ENCODE peak calls at places on chromosomes 4 and X, in eight cellular contexts. K is activated T-cell treated with anti-CD3 and anti-CD28 coated beads for 1 hour; W is stimulated activated CD8-positive, alpha-beta memory T cell treated with anti-CD3 and anti-CD28 coated beads, Interleukin-4, amount 100 ng/mL, for 4 hours; O is DMS153; M is T-helper 9 cell; F is naive thymus-derived CD4-positive, alpha-beta T cell; T is Calu3; Q is G401. Y is an unnamed sample.
A peak's percentile ranks its signal among the peaks of the same experiment; 100 is the strongest.

GRCh38 chrX:433771-434170 is 47.1 kb upstream of the PPP2R3B start:
- DNase-seq in M (no peak), K (no peak), W (no peak), O (no peak), Q (no peak), F (no peak), T (no peak), Y (no peak)

GRCh38 chr4:164623099-164623498 is 130.8 kb upstream of the SMIM31 start:
- DNase-seq in F (no peak), K (no peak), W (no peak), Q (no peak), T (no peak), O (no peak), M (no peak), Y (no peak)

GRCh38 chr4:10121568-10122097 is 5.0 kb upstream of the WDR1 start:
- DNase-seq in F (no peak), T (no peak), W (no peak), K (no peak), Q (no peak), M (no peak), O (no peak), Y (no peak)

GRCh38 chr4:88908521-88908920 is 148.5 kb downstream of the FAM13A start:
- DNase-seq in Q (no peak), T (no peak), K (no peak), M (no peak), O (no peak), W (no peak), F (no peak), Y (no peak)

GRCh38 chr4:185256444-185256843 is 47.0 kb downstream of the SNX25 start:
- DNase-seq in K (no peak), F (no peak), Q (no peak), T (no peak), O (no peak), W (no peak), M (peak; percentile 3), Y (no peak)

GRCh38 chr4:100009490-100009889 is 59.4 kb upstream of the H2AZ1 start:
- DNase-seq in T (no peak), W (no peak), O (no peak), M (no peak), K (no peak), F (no peak), Q (no peak), Y (no peak)

GRCh38 chrX:45622538-45622937 is 421.9 kb upstream of the DIPK2B start:
- DNase-seq in W (no peak), M (no peak), Q (no peak), F (no peak), O (no peak), K (no peak), T (no peak), Y (no peak)

GRCh38 chrX:151624677-151625076 is 61.2 kb downstream of the PASD1 start:
- DNase-seq in O (no peak), W (no peak), F (no peak), T (no peak), M (no peak), Q (no peak), K (no peak), Y (no peak)

GRCh38 chrX:17377795-17378194 is 2.8 kb downstream of the NHS start:
- DNase-seq in O (no peak), T (peak; percentile 5), Q (peak; percentile 8), M (no peak), F (no peak), K (no peak), W (no peak), Y (no peak)

GRCh38 chrX:136205882-136206281 is 45.3 kb downstream of the MAP7D3 start:
- DNase-seq in T (no peak), K (no peak), F (no peak), M (no peak), W (no peak), Q (no peak), O (no peak), Y (no peak)

GRCh38 chr4:94536649-94537464 is 85.1 kb downstream of the PDLIM5 start:
- DNase-seq in W (no peak), K (no peak), O (no peak), M (no peak), Q (no peak), T (no peak), F (no peak), Y (no peak)

GRCh38 chr4:7206856-7207567 is 14.7 kb downstream of the SORCS2 start:
- DNase-seq in M (no peak), Q (peak; percentile 24), T (peak; percentile 60), F (no peak), O (no peak), W (no peak), K (no peak), Y (no peak)

GRCh38 chrX:104488811-104489210 is 77.2 kb upstream of the IL1RAPL2 start:
- DNase-seq in O (no peak), W (no peak), T (no peak), F (no peak), K (no peak), M (no peak), Q (no peak), Y (no peak)

GRCh38 chr4:157012296-157012695 is 40.7 kb upstream of the PDGFC start:
- DNase-seq in W (no peak), M (no peak), O (no peak), K (no peak), F (no peak), Q (no peak), T (no peak), Y (no peak)

GRCh38 chr4:48042979-48043461 is 26.4 kb downstream of the NIPAL1 start:
- DNase-seq in T (no peak), M (no peak), F (no peak), Q (no peak), K (no peak), O (no peak), W (no peak), Y (peak; percentile 44)

GRCh38 chr4:155392486-155393184 is 15.9 kb upstream of the MAP9 start:
- DNase-seq in M (no peak), Q (no peak), W (no peak), T (peak; percentile 34), F (no peak), O (no peak), K (no peak), Y (no peak)

GRCh38 chr4:183074288-183074990 is 24.6 kb upstream of the WWC2 start:
- DNase-seq in F (no peak), Q (no peak), M (no peak), O (no peak), K (no peak), T (no peak), W (no peak), Y (no peak)

GRCh38 chr4:137968956-137969709 is 273.0 kb downstream of the SLC7A11 start:
- DNase-seq in W (no peak), K (no peak), O (no peak), M (no peak), Q (no peak), F (no peak), T (peak; percentile 1), Y (no peak)

GRCh38 chr4:136725286-136726081 is 806.8 kb downstream of the PCDH18 start:
- DNase-seq in F (no peak), T (no peak), K (no peak), Q (no peak), M (no peak), W (no peak), O (no peak), Y (no peak)

GRCh38 chr4:72112514-72113156 is 80.8 kb downstream of the NPFFR2 start:
- DNase-seq in K (no peak), F (no peak), T (peak; percentile 49), W (no peak), M (no peak), Q (no peak), O (peak; percentile 80), Y (peak; percentile 63)

GRCh38 chrX:107628662-107629532 is 587 bp downstream of the PRPS1 start:
- DNase-seq in K (peak; percentile 30), W (peak; percentile 6), T (peak; percentile 29), Q (peak; percentile 64), O (no peak), F (peak; percentile 54), M (peak; percentile 33), Y (peak; percentile 10)

GRCh38 chr4:175536852-175537453 is 275.1 kb downstream of the GPM6A start:
- DNase-seq in F (no peak), M (no peak), T (peak; percentile 6), O (peak; percentile 59), K (no peak), Q (peak; percentile 43), W (no peak), Y (peak; percentile 20)

GRCh38 chrX:17616936-17617335 is 120.4 kb upstream of the SCML1 start:
- DNase-seq in W (no peak), M (no peak), K (no peak), O (peak; percentile 18), Q (no peak), T (no peak), F (no peak), Y (peak; percentile 20)

GRCh38 chr4:24244663-24245519 is 339.5 kb downstream of the DHX15 start:
- DNase-seq in M (no peak), K (no peak), O (no peak), F (no peak), W (no peak), T (no peak), Q (no peak), Y (no peak)

GRCh38 chrX:109619816-109620215 is 5.2 kb downstream of the KCNE5 start:
- DNase-seq in Q (peak; percentile 80), O (no peak), M (no peak), F (no peak), W (no peak), K (no peak), T (no peak), Y (no peak)

Y was measured in NCI-H2029.